ENCODE peak calls at places on chromosome 20, in five cellular contexts. R is HepG2, N is HCT116, B is GM12878, U is H1. F is an unnamed sample.

GRCh38 chr20:11917663-11918062 is at the start of gene BTBD3:
- DNase-seq in R (no peak), N (no peak), B (no peak), U (no peak), F (no peak)

GRCh38 chr20:40481743-40482458 is 207.1 kb downstream of the MAFB start:
- DNase-seq in R (no peak), N (no peak), B (no peak), U (no peak), F (no peak)

GRCh38 chr20:8394308-8394945 is 262.4 kb downstream of the PLCB1 start:
- DNase-seq in R (no peak), N (no peak), B (peak; percentile 71), U (no peak), F (no peak)

GRCh38 chr20:24961384-24962181 is 12.5 kb downstream of the CST7 start:
- DNase-seq in R (no peak), N (no peak), B (no peak), U (no peak), F (no peak)

GRCh38 chr20:818001-818664 is 15.4 kb upstream of the FAM110A start:
- DNase-seq in R (no peak), N (peak; percentile 48), B (no peak), U (no peak), F (no peak)

GRCh38 chr20:52048365-52048764 is 143.2 kb downstream of the ZFP64 start:
- DNase-seq in R (no peak), N (no peak), B (no peak), U (peak; percentile 70), F (no peak)

GRCh38 chr20:57469418-57470211 is 55.3 kb downstream of the CTCFL start:
- DNase-seq in R (no peak), N (no peak), B (no peak), U (no peak), F (no peak)

GRCh38 chr20:62356143-62356947 is 10.8 kb downstream of the LAMA5 start:
- DNase-seq in R (no peak), N (no peak), B (no peak), U (no peak), F (no peak)

GRCh38 chr20:52291109-52291508 is 99.5 kb upstream of the ZFP64 start:
- DNase-seq in R (no peak), N (no peak), B (no peak), U (no peak), F (no peak)

GRCh38 chr20:57056651-57057050 is 209.8 kb downstream of the BMP7 start:
- DNase-seq in R (no peak), N (no peak), B (no peak), U (no peak), F (no peak)

GRCh38 chr20:57439993-57440392 is 48.8 kb downstream of the RBM38 start:
- DNase-seq in R (no peak), N (no peak), B (no peak), U (no peak), F (no peak)

GRCh38 chr20:611047-611842 is 1.1 kb upstream of the TCF15 start:
- DNase-seq in R (no peak), N (no peak), B (no peak), U (no peak), F (no peak)

GRCh38 chr20:49870261-49870660 is 45.1 kb downstream of the SPATA2 start:
- DNase-seq in R (no peak), N (no peak), B (no peak), U (no peak), F (no peak)
- TF ChIP-seq JUND in R (no peak), N (no peak), B (no peak), U (no peak), F (no peak)

DNA sequence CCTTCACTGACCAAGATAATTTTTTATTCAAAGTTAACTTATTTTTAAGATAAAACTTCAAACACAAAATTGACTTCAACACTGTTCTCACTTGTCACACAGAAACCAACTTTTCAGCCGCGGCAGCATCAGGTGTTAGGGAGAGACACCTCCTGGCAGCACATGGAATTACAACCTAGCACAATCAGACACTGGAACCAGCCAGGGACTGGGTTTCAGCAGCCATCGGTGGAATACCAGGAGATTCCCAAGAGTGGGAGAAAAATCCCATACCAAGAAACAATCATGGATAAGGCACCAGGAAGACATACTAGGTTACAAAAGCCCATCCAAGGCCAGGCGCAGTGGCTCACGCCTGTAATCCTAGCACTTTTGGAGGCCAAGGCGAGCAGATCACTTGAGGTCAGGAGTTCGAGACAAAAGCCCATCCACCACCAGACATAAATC is 70.0 kb downstream of the SNX5 start:
- DNase-seq in R (peak; percentile 80), N (peak; percentile 56), B (no peak), U (no peak), F (peak; percentile 61)
- TF ChIP-seq JUND in R (no peak), N (no peak), B (no peak), U (no peak), F (no peak)

DNA sequence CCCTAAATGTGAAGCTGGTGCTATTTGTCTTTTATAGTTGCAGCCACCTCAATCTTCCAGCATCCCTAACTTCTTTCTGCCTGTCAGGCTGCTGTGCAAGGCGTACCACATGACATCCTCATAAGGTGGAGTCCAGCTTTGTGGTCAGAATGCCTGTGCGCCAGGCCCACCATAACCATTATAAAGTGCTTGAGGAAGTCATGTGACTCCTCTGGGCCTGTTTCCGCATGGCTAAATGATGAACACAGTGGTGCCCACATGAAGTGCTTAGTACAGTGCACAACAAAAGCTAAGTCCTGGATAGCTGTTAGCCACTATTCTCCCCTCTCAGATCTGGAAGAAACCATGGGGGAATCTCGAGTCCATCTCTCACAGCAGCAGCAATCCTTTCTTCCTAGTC is 75.6 kb downstream of the INSM1 start:
- DNase-seq in R (no peak), N (no peak), B (no peak), U (no peak), F (no peak)
- TF ChIP-seq JUND in R (no peak), N (no peak), B (no peak), U (no peak), F (no peak)

GRCh38 chr20:36573103-36573797 is at the start of gene TGIF2:
- DNase-seq in R (peak; percentile 92), N (peak; percentile 34), B (peak; percentile 48), U (peak; percentile 73), F (peak; percentile 91)
- TF ChIP-seq JUND in R (no peak), N (no peak), B (no peak), U (no peak), F (no peak)

DNA sequence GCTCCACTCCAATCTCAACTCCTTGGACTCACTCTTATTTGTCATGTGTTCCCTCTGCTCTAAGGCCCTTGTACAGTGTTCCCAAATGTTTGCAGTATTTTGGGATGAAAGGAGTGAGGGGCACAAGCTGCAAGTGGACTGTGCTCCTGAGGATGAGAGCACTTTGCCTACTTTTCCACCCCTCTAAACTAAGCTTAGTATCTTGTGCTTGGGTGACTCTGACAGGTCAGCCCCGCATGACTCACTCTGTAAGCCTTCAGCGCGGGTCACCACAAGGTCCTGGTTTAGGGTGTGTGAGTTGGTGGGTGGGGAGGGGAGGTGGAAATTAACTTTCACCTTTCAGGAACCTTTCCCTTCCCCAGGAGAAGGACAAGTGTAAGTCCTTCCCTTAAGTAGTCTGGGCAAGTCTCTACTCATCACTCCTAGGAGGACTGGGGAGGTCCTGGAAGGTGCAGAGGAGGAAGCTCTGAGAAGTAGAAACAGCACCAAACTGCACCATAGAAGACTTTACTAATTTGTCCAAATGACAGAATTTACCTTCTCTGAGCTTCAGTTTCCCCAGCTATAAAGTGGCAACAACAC is 68.8 kb upstream of the EPB41L1 start:
- DNase-seq in R (peak; percentile 72), N (peak; percentile 84), B (no peak), U (no peak), F (peak; percentile 64)
- TF ChIP-seq JUND in R (peak; percentile 27), N (peak; percentile 95), B (no peak), U (no peak), F (peak; percentile 76)

GRCh38 chr20:42530855-42531674 is 658.6 kb downstream of the PTPRT start:
- DNase-seq in R (peak; percentile 35), N (no peak), B (no peak), U (peak; percentile 1), F (peak; percentile 42)
- TF ChIP-seq JUND in R (no peak), N (no peak), B (no peak), U (no peak), F (no peak)

F was measured in T47D.